ENCODE peak calls at places on chromosomes 4 and X, in seven cellular contexts. One of them, this sample, is unnamed. For H3K79me1, the result is how much of the 10 kb centered on the place peaks cover.

GRCh38 chr4:76738081-76738931 is 159.6 kb downstream of the SOWAHB start:
- DNase-seq in mesenchymal stem cell: peak
- DNase-seq in IMR-90: peak
- DNase-seq in mesendoderm: no peak
- DNase-seq in H9: no peak
- DNase-seq in H1: no peak
- DNase-seq in trophoblast cell: no peak
- DNase-seq in this sample: no peak

GRCh38 chr4:118842055-118842454 is 6.1 kb upstream of the SEC24D start:
- DNase-seq in mesenchymal stem cell: no peak
- DNase-seq in IMR-90: peak
- DNase-seq in mesendoderm: no peak
- DNase-seq in H9: no peak
- DNase-seq in H1: no peak
- DNase-seq in trophoblast cell: no peak
- DNase-seq in this sample: no peak

GRCh38 chrX:153903991-153904957 is at the start of gene AVPR2:
- DNase-seq in mesenchymal stem cell: no peak
- DNase-seq in IMR-90: no peak
- DNase-seq in mesendoderm: no peak
- DNase-seq in H9: peak
- DNase-seq in H1: no peak
- DNase-seq in trophoblast cell: no peak
- DNase-seq in this sample: no peak

GRCh38 chr4:138834029-138834428 is 181.6 kb upstream of the NOCT start:
- DNase-seq in mesenchymal stem cell: peak
- DNase-seq in IMR-90: no peak
- DNase-seq in mesendoderm: no peak
- DNase-seq in H9: no peak
- DNase-seq in H1: no peak
- DNase-seq in trophoblast cell: no peak
- DNase-seq in this sample: no peak

GRCh38 chr4:185634066-185634652 is 98.9 kb upstream of the PDLIM3 start:
- DNase-seq in mesenchymal stem cell: no peak
- DNase-seq in IMR-90: peak
- DNase-seq in mesendoderm: peak
- DNase-seq in H9: no peak
- DNase-seq in H1: no peak
- DNase-seq in trophoblast cell: no peak
- DNase-seq in this sample: no peak

GRCh38 chr4:172942840-172943239 is 225.8 kb upstream of the GALNT7 start:
- DNase-seq in mesenchymal stem cell: no peak
- DNase-seq in IMR-90: no peak
- DNase-seq in mesendoderm: no peak
- DNase-seq in H9: no peak
- DNase-seq in H1: no peak
- DNase-seq in trophoblast cell: no peak
- DNase-seq in this sample: no peak

GRCh38 chr4:3283916-3284315 is 8.9 kb upstream of the RGS12 start:
- DNase-seq in mesenchymal stem cell: no peak
- DNase-seq in IMR-90: no peak
- DNase-seq in mesendoderm: no peak
- DNase-seq in H9: peak
- DNase-seq in H1: no peak
- DNase-seq in trophoblast cell: no peak
- DNase-seq in this sample: no peak

GRCh38 chr4:107060388-107060787 is 24.3 kb upstream of the DKK2 start:
- DNase-seq in mesenchymal stem cell: no peak
- DNase-seq in IMR-90: no peak
- DNase-seq in mesendoderm: no peak
- DNase-seq in H9: no peak
- DNase-seq in H1: no peak
- DNase-seq in trophoblast cell: no peak
- DNase-seq in this sample: no peak

GRCh38 chr4:37434469-37434868 is 189.9 kb downstream of the NWD2 start:
- DNase-seq in mesenchymal stem cell: peak
- DNase-seq in IMR-90: peak
- DNase-seq in mesendoderm: peak
- DNase-seq in H9: no peak
- DNase-seq in H1: no peak
- DNase-seq in trophoblast cell: no peak
- DNase-seq in this sample: no peak

GRCh38 chr4:184503869-184504300 is 29.5 kb upstream of the IRF2 start:
- DNase-seq in mesenchymal stem cell: peak
- DNase-seq in IMR-90: peak
- DNase-seq in mesendoderm: no peak
- DNase-seq in H9: no peak
- DNase-seq in H1: no peak
- DNase-seq in trophoblast cell: no peak
- DNase-seq in this sample: no peak

GRCh38 chrX:786441-786881 is 155.9 kb downstream of the SHOX start:
- DNase-seq in mesenchymal stem cell: no peak
- DNase-seq in IMR-90: no peak
- DNase-seq in mesendoderm: no peak
- DNase-seq in H9: no peak
- DNase-seq in H1: no peak
- DNase-seq in trophoblast cell: peak
- DNase-seq in this sample: no peak

GRCh38 chr4:40314951-40315350 is 20.2 kb upstream of the CHRNA9 start:
- DNase-seq in mesenchymal stem cell: no peak
- DNase-seq in IMR-90: no peak
- DNase-seq in mesendoderm: no peak
- DNase-seq in H9: no peak
- DNase-seq in H1: no peak
- DNase-seq in trophoblast cell: peak
- DNase-seq in this sample: no peak

GRCh38 chr4:48898733-48899431 is 7.7 kb downstream of the OCIAD2 start:
- DNase-seq in mesenchymal stem cell: peak
- DNase-seq in IMR-90: no peak
- DNase-seq in mesendoderm: no peak
- DNase-seq in H9: no peak
- DNase-seq in H1: no peak
- DNase-seq in trophoblast cell: no peak
- DNase-seq in this sample: no peak

GRCh38 chrX:117982702-117983392 is 133.8 kb downstream of the KLHL13 start:
- DNase-seq in mesenchymal stem cell: no peak
- DNase-seq in IMR-90: no peak
- DNase-seq in mesendoderm: no peak
- DNase-seq in H9: no peak
- DNase-seq in H1: no peak
- DNase-seq in trophoblast cell: no peak
- DNase-seq in this sample: no peak

GRCh38 chr4:98092833-98093439 is 50.3 kb downstream of the STPG2 start:
- DNase-seq in mesenchymal stem cell: peak
- DNase-seq in IMR-90: peak
- DNase-seq in mesendoderm: peak
- DNase-seq in H9: no peak
- DNase-seq in H1: no peak
- DNase-seq in trophoblast cell: no peak
- DNase-seq in this sample: no peak

GRCh38 chr4:155761916-155762315 is 3.1 kb downstream of the GUCY1B1 start:
- DNase-seq in mesenchymal stem cell: no peak
- DNase-seq in IMR-90: no peak
- DNase-seq in mesendoderm: peak
- DNase-seq in H9: no peak
- DNase-seq in H1: no peak
- DNase-seq in trophoblast cell: no peak
- DNase-seq in this sample: peak

GRCh38 chrX:40078489-40079288 is 19.1 kb downstream of the BCOR start:
- DNase-seq in mesenchymal stem cell: no peak
- DNase-seq in IMR-90: no peak
- DNase-seq in mesendoderm: no peak
- DNase-seq in H9: no peak
- DNase-seq in H1: no peak
- DNase-seq in trophoblast cell: no peak
- DNase-seq in this sample: no peak

GRCh38 chrX:40077906-40078305 is 19.9 kb downstream of the BCOR start:
- DNase-seq in mesenchymal stem cell: no peak
- DNase-seq in IMR-90: no peak
- DNase-seq in mesendoderm: no peak
- DNase-seq in H9: no peak
- DNase-seq in H1: no peak
- DNase-seq in trophoblast cell: no peak
- DNase-seq in this sample: no peak

GRCh38 chrX:40076750-40077149 is 21.0 kb downstream of the BCOR start:
- DNase-seq in mesenchymal stem cell: no peak
- DNase-seq in IMR-90: no peak
- DNase-seq in mesendoderm: no peak
- DNase-seq in H9: no peak
- DNase-seq in H1: no peak
- DNase-seq in trophoblast cell: no peak
- DNase-seq in this sample: no peak

GRCh38 chrX:40074959-40075332 is 22.8 kb downstream of the BCOR start:
- DNase-seq in mesenchymal stem cell: no peak
- DNase-seq in IMR-90: no peak
- DNase-seq in mesendoderm: no peak
- DNase-seq in H9: no peak
- DNase-seq in H1: no peak
- DNase-seq in trophoblast cell: no peak
- DNase-seq in this sample: no peak

DNA sequence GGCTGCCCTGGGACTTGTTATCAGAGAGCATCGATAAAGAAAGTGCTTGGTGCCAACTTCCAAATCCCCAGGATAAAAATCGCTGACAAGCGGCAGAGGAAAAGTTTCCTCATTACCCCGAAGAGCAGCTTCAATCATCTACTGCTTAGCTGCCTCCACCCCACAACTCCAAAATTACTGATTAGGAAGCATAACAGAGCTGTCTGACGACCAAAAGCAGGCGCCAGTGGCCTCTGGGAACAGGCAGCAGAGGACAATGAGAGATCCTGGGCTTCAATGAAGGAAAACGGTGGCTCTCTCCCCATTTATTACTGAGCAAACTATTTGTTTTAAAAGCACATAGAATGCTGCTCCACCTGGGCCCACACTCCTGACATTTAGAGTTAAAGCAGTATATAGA is 20.6 kb downstream of the BCOR start:
- DNase-seq in mesenchymal stem cell: no peak
- DNase-seq in IMR-90: no peak
- DNase-seq in mesendoderm: no peak
- DNase-seq in H9: no peak
- DNase-seq in H1: no peak
- DNase-seq in trophoblast cell: no peak
- DNase-seq in this sample: no peak
- H3K79me1 ChIP-seq in mesenchymal stem cell: under half
- H3K79me1 ChIP-seq in IMR-90: under half
- H3K79me1 ChIP-seq in mesendoderm: under half
- H3K79me1 ChIP-seq in H9: under half
- H3K79me1 ChIP-seq in H1: under half
- H3K79me1 ChIP-seq in trophoblast cell: under half
- H3K79me1 ChIP-seq in this sample: under half

DNA sequence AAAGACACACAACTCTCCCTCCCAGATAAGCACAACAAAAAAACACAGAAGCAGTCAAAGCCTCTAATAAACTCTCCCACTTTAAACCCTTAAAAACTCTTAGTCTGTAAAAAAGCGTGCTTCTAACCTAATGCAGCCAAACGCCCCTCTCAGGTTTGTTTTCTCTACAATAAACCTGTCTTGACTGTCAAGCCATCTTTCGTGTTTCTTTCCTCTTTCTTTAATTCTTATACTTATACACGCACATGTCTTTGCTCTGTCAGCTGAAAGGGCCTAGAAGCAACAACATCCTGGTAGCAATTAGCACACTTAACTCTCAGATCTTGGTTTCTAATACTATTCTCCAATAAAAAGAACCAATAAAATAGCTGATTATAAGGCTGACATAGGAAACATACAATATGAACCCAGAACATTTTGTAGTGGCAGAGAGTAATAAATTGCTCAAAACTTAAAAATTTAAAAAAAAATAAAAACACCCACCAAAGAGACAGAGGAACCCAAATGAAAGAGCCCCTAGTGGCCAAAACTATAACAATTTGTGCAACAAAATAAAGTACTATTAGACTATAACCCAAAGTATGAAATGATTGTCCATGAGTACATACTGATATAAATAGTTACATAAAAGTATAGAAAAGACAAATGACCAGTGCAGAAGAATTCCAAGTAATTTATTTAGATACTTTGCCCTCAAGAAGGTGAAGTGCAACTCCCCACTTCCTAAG is 440.4 kb upstream of the ADGRL3 start:
- DNase-seq in mesenchymal stem cell: no peak
- DNase-seq in IMR-90: no peak
- DNase-seq in mesendoderm: peak
- DNase-seq in H9: no peak
- DNase-seq in H1: no peak
- DNase-seq in trophoblast cell: no peak
- DNase-seq in this sample: no peak
- H3K18ac ChIP-seq in mesenchymal stem cell: no peak
- H3K18ac ChIP-seq in IMR-90: no peak
- H3K18ac ChIP-seq in mesendoderm: no peak
- H3K18ac ChIP-seq in H9: no peak
- H3K18ac ChIP-seq in H1: no peak
- H3K18ac ChIP-seq in trophoblast cell: no peak
- H3K18ac ChIP-seq in this sample: no peak

GRCh38 chr4:6450709-6451108 is 21.7 kb downstream of the PPP2R2C start:
- DNase-seq in mesenchymal stem cell: no peak
- DNase-seq in IMR-90: no peak
- DNase-seq in mesendoderm: no peak
- DNase-seq in H9: no peak
- DNase-seq in H1: no peak
- DNase-seq in trophoblast cell: no peak
- DNase-seq in this sample: no peak
- H2BK120ac ChIP-seq in mesenchymal stem cell: no peak
- H2BK120ac ChIP-seq in IMR-90: no peak
- H2BK120ac ChIP-seq in mesendoderm: no peak
- H2BK120ac ChIP-seq in H9: no peak
- H2BK120ac ChIP-seq in H1: no peak
- H2BK120ac ChIP-seq in trophoblast cell: no peak
- H2BK120ac ChIP-seq in this sample: no peak

GRCh38 chr4:16329797-16330134 is 103.5 kb upstream of the TAPT1 start:
- DNase-seq in mesenchymal stem cell: no peak
- DNase-seq in IMR-90: no peak
- DNase-seq in mesendoderm: no peak
- DNase-seq in H9: no peak
- DNase-seq in H1: no peak
- DNase-seq in trophoblast cell: no peak
- DNase-seq in this sample: no peak

GRCh38 chr4:16337936-16338335 is 111.7 kb upstream of the TAPT1 start:
- DNase-seq in mesenchymal stem cell: no peak
- DNase-seq in IMR-90: no peak
- DNase-seq in mesendoderm: no peak
- DNase-seq in H9: no peak
- DNase-seq in H1: no peak
- DNase-seq in trophoblast cell: no peak
- DNase-seq in this sample: no peak

GRCh38 chr4:16329132-16329796 is 103.0 kb upstream of the TAPT1 start:
- DNase-seq in mesenchymal stem cell: no peak
- DNase-seq in IMR-90: peak
- DNase-seq in mesendoderm: peak
- DNase-seq in H9: no peak
- DNase-seq in H1: no peak
- DNase-seq in trophoblast cell: no peak
- DNase-seq in this sample: no peak

DNA sequence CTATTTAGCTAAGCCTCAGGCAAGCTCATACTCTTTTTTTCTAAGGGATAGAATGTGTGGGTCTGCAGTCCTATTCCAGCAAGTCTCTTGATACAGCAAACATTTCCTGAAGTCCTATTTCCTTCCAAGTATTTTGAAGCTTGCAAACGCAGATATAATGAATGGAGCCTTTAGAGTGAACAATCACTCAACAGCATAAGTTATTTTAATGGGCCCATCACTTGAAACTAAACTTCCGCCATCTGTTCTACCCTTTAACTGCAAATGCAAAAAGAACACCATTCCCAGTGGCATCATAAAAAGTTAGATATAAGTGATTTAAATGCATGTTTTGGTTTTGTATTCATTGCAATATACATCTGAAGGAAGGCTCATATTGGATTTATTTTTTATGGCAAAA is 108.4 kb upstream of the TAPT1 start:
- DNase-seq in mesenchymal stem cell: no peak
- DNase-seq in IMR-90: no peak
- DNase-seq in mesendoderm: no peak
- DNase-seq in H9: no peak
- DNase-seq in H1: no peak
- DNase-seq in trophoblast cell: no peak
- DNase-seq in this sample: no peak
- H3K79me1 ChIP-seq in mesenchymal stem cell: under half
- H3K79me1 ChIP-seq in IMR-90: under half
- H3K79me1 ChIP-seq in mesendoderm: under half
- H3K79me1 ChIP-seq in H9: under half
- H3K79me1 ChIP-seq in H1: under half
- H3K79me1 ChIP-seq in trophoblast cell: under half
- H3K79me1 ChIP-seq in this sample: under half

This sample was measured in neuronal stem cell.